ENCODE peak calls at places on chromosomes 13 and 19, in six cellular contexts. X is effector memory CD4-positive, alpha-beta T cell; B is activated CD4-positive, CD25-positive, alpha-beta regulatory T cell treated with anti-CD3 and anti-CD28 coated beads, Interleukin-2, amount 50 U/mL, for 16 hours; R is stimulated activated CD8-positive, alpha-beta memory T cell treated with anti-CD3 and anti-CD28 coated beads, Interleukin-15, amount 100 ng/mL, for 24 hours; O is DMS79 treated with DMSO at 0.1 percent for 48 hours; J is omental fat pad. W is an unnamed sample.

GRCh38 chr19:10325732-10326131 is 7.6 kb downstream of the RAVER1 start:
- DNase-seq in X (no peak), B (no peak), R (no peak), O (no peak), J (no peak), W (no peak)

GRCh38 chr19:7500811-7501450 is 12.1 kb upstream of the PEX11G start:
- DNase-seq in X (no peak), B (no peak), R (no peak), O (peak), J (no peak), W (peak)

GRCh38 chr19:33464010-33464732 is 57.4 kb downstream of the PEPD start:
- DNase-seq in X (no peak), B (no peak), R (no peak), O (no peak), J (no peak), W (no peak)

GRCh38 chr13:36193151-36193855 is 21.1 kb downstream of the SOHLH2 start:
- DNase-seq in X (no peak), B (no peak), R (no peak), O (no peak), J (no peak), W (no peak)

GRCh38 chr19:5536337-5536894 is 31.3 kb downstream of the TINCR start:
- DNase-seq in X (no peak), B (no peak), R (no peak), O (peak), J (no peak), W (peak)

GRCh38 chr13:28707629-28708427 is 10.9 kb downstream of the SLC46A3 start:
- DNase-seq in X (no peak), B (no peak), R (no peak), O (no peak), J (no peak), W (no peak)

GRCh38 chr19:40807147-40808020 is 8.4 kb downstream of the EGLN2 start:
- DNase-seq in X (no peak), B (no peak), R (no peak), O (no peak), J (no peak), W (peak)

GRCh38 chr13:90420683-90421082 is 926.8 kb upstream of the MIR17HG start:
- DNase-seq in X (no peak), B (no peak), R (no peak), O (no peak), J (no peak), W (no peak)

GRCh38 chr19:12930002-12930645 is 3.4 kb downstream of the FARSA start:
- DNase-seq in X (no peak), B (no peak), R (no peak), O (no peak), J (no peak), W (no peak)